ENCODE peak calls at places on chromosomes 4 and X, in eight cellular contexts. One of them, this sample, is unnamed.

GRCh38 chr4:172938870-172939269 is 229.7 kb upstream of the GALNT7 start:
- DNase-seq in T1000: no peak
- DNase-seq in activated CD4-positive, alpha-beta T cell treated with anti-CD3 and anti-CD28 coated beads, Interleukin-2, amount 50 U/mL, for 1 hour: no peak
- DNase-seq in neural crest cell: no peak
- DNase-seq in activated T-helper 1 cell treated with anti-CD3 and anti-CD28 coated beads, Interleukin-2, amount 50 U/mL, for 16 hours: no peak
- DNase-seq in neural progenitor cell: no peak
- DNase-seq in fibroblast of the aortic adventitia: no peak
- DNase-seq in cardiac muscle cell: no peak
- DNase-seq in this sample: no peak

GRCh38 chr4:81631958-81632439 is 160.3 kb upstream of the RASGEF1B start:
- DNase-seq in neural progenitor cell: no peak
- DNase-seq in T1000: peak; percentile 26
- DNase-seq in activated CD4-positive, alpha-beta T cell treated with anti-CD3 and anti-CD28 coated beads, Interleukin-2, amount 50 U/mL, for 1 hour: no peak
- DNase-seq in activated T-helper 1 cell treated with anti-CD3 and anti-CD28 coated beads, Interleukin-2, amount 50 U/mL, for 16 hours: no peak
- DNase-seq in cardiac muscle cell: peak; percentile 81
- DNase-seq in fibroblast of the aortic adventitia: peak; percentile 81
- DNase-seq in neural crest cell: no peak
- DNase-seq in this sample: peak; percentile 43

GRCh38 chr4:44146516-44146915 is 302.1 kb downstream of the KCTD8 start:
- DNase-seq in T1000: no peak
- DNase-seq in neural progenitor cell: no peak
- DNase-seq in activated T-helper 1 cell treated with anti-CD3 and anti-CD28 coated beads, Interleukin-2, amount 50 U/mL, for 16 hours: no peak
- DNase-seq in cardiac muscle cell: no peak
- DNase-seq in neural crest cell: no peak
- DNase-seq in fibroblast of the aortic adventitia: no peak
- DNase-seq in activated CD4-positive, alpha-beta T cell treated with anti-CD3 and anti-CD28 coated beads, Interleukin-2, amount 50 U/mL, for 1 hour: no peak
- DNase-seq in this sample: no peak

GRCh38 chr4:98677799-98678198 is 19.4 kb upstream of the TSPAN5 start:
- DNase-seq in cardiac muscle cell: no peak
- DNase-seq in neural progenitor cell: no peak
- DNase-seq in neural crest cell: no peak
- DNase-seq in fibroblast of the aortic adventitia: no peak
- DNase-seq in T1000: no peak
- DNase-seq in activated T-helper 1 cell treated with anti-CD3 and anti-CD28 coated beads, Interleukin-2, amount 50 U/mL, for 16 hours: no peak
- DNase-seq in activated CD4-positive, alpha-beta T cell treated with anti-CD3 and anti-CD28 coated beads, Interleukin-2, amount 50 U/mL, for 1 hour: no peak
- DNase-seq in this sample: peak; percentile 32

GRCh38 chrX:118736394-118737010 is 9.1 kb downstream of the IL13RA1 start:
- DNase-seq in T1000: no peak
- DNase-seq in activated CD4-positive, alpha-beta T cell treated with anti-CD3 and anti-CD28 coated beads, Interleukin-2, amount 50 U/mL, for 1 hour: no peak
- DNase-seq in neural crest cell: no peak
- DNase-seq in neural progenitor cell: no peak
- DNase-seq in activated T-helper 1 cell treated with anti-CD3 and anti-CD28 coated beads, Interleukin-2, amount 50 U/mL, for 16 hours: no peak
- DNase-seq in fibroblast of the aortic adventitia: no peak
- DNase-seq in cardiac muscle cell: no peak
- DNase-seq in this sample: no peak

GRCh38 chrX:48835524-48836329 is at the start of gene PCSK1N:
- DNase-seq in neural crest cell: peak; percentile 32
- DNase-seq in fibroblast of the aortic adventitia: no peak
- DNase-seq in activated CD4-positive, alpha-beta T cell treated with anti-CD3 and anti-CD28 coated beads, Interleukin-2, amount 50 U/mL, for 1 hour: peak; percentile 58
- DNase-seq in cardiac muscle cell: no peak
- DNase-seq in neural progenitor cell: peak; percentile 51
- DNase-seq in T1000: no peak
- DNase-seq in activated T-helper 1 cell treated with anti-CD3 and anti-CD28 coated beads, Interleukin-2, amount 50 U/mL, for 16 hours: no peak
- DNase-seq in this sample: no peak

GRCh38 chr4:58061967-58062366 is 951.8 kb upstream of the IGFBP7 start:
- DNase-seq in fibroblast of the aortic adventitia: no peak
- DNase-seq in activated T-helper 1 cell treated with anti-CD3 and anti-CD28 coated beads, Interleukin-2, amount 50 U/mL, for 16 hours: no peak
- DNase-seq in cardiac muscle cell: no peak
- DNase-seq in neural progenitor cell: peak; percentile 3
- DNase-seq in T1000: no peak
- DNase-seq in neural crest cell: no peak
- DNase-seq in activated CD4-positive, alpha-beta T cell treated with anti-CD3 and anti-CD28 coated beads, Interleukin-2, amount 50 U/mL, for 1 hour: no peak
- DNase-seq in this sample: no peak

GRCh38 chrX:132023896-132024386 is 839 bp downstream of the STK26 start:
- DNase-seq in neural progenitor cell: peak; percentile 49
- DNase-seq in activated CD4-positive, alpha-beta T cell treated with anti-CD3 and anti-CD28 coated beads, Interleukin-2, amount 50 U/mL, for 1 hour: peak; percentile 27
- DNase-seq in T1000: no peak
- DNase-seq in cardiac muscle cell: no peak
- DNase-seq in neural crest cell: peak; percentile 19
- DNase-seq in fibroblast of the aortic adventitia: no peak
- DNase-seq in activated T-helper 1 cell treated with anti-CD3 and anti-CD28 coated beads, Interleukin-2, amount 50 U/mL, for 16 hours: peak; percentile 17
- DNase-seq in this sample: no peak

GRCh38 chr4:68817386-68817785 is 1.6 kb downstream of the UGT2B10 start:
- DNase-seq in fibroblast of the aortic adventitia: no peak
- DNase-seq in activated CD4-positive, alpha-beta T cell treated with anti-CD3 and anti-CD28 coated beads, Interleukin-2, amount 50 U/mL, for 1 hour: no peak
- DNase-seq in cardiac muscle cell: no peak
- DNase-seq in neural crest cell: no peak
- DNase-seq in T1000: no peak
- DNase-seq in neural progenitor cell: no peak
- DNase-seq in activated T-helper 1 cell treated with anti-CD3 and anti-CD28 coated beads, Interleukin-2, amount 50 U/mL, for 16 hours: no peak
- DNase-seq in this sample: no peak

GRCh38 chr4:56976283-56976877 is 1.0 kb downstream of the NOA1 start:
- DNase-seq in cardiac muscle cell: peak; percentile 13
- DNase-seq in neural crest cell: no peak
- DNase-seq in fibroblast of the aortic adventitia: no peak
- DNase-seq in activated CD4-positive, alpha-beta T cell treated with anti-CD3 and anti-CD28 coated beads, Interleukin-2, amount 50 U/mL, for 1 hour: peak; percentile 4
- DNase-seq in T1000: no peak
- DNase-seq in activated T-helper 1 cell treated with anti-CD3 and anti-CD28 coated beads, Interleukin-2, amount 50 U/mL, for 16 hours: no peak
- DNase-seq in neural progenitor cell: no peak
- DNase-seq in this sample: no peak

GRCh38 chr4:34733185-34733916 is 1511.0 kb downstream of the ARAP2 start:
- DNase-seq in cardiac muscle cell: no peak
- DNase-seq in activated T-helper 1 cell treated with anti-CD3 and anti-CD28 coated beads, Interleukin-2, amount 50 U/mL, for 16 hours: no peak
- DNase-seq in fibroblast of the aortic adventitia: no peak
- DNase-seq in T1000: no peak
- DNase-seq in neural progenitor cell: no peak
- DNase-seq in activated CD4-positive, alpha-beta T cell treated with anti-CD3 and anti-CD28 coated beads, Interleukin-2, amount 50 U/mL, for 1 hour: no peak
- DNase-seq in neural crest cell: no peak
- DNase-seq in this sample: no peak

GRCh38 chr4:104394409-104394813 is 100.3 kb downstream of the CXXC4 start:
- DNase-seq in T1000: no peak
- DNase-seq in fibroblast of the aortic adventitia: no peak
- DNase-seq in activated T-helper 1 cell treated with anti-CD3 and anti-CD28 coated beads, Interleukin-2, amount 50 U/mL, for 16 hours: no peak
- DNase-seq in cardiac muscle cell: no peak
- DNase-seq in activated CD4-positive, alpha-beta T cell treated with anti-CD3 and anti-CD28 coated beads, Interleukin-2, amount 50 U/mL, for 1 hour: no peak
- DNase-seq in neural crest cell: no peak
- DNase-seq in neural progenitor cell: peak; percentile 24
- DNase-seq in this sample: no peak

GRCh38 chr4:1164956-1165545 is 7.3 kb downstream of the SPON2 start:
- DNase-seq in activated CD4-positive, alpha-beta T cell treated with anti-CD3 and anti-CD28 coated beads, Interleukin-2, amount 50 U/mL, for 1 hour: no peak
- DNase-seq in T1000: no peak
- DNase-seq in fibroblast of the aortic adventitia: no peak
- DNase-seq in neural crest cell: no peak
- DNase-seq in neural progenitor cell: no peak
- DNase-seq in cardiac muscle cell: no peak
- DNase-seq in activated T-helper 1 cell treated with anti-CD3 and anti-CD28 coated beads, Interleukin-2, amount 50 U/mL, for 16 hours: no peak
- DNase-seq in this sample: no peak

GRCh38 chr4:89298788-89299152 is 8.8 kb downstream of the GPRIN3 start:
- DNase-seq in cardiac muscle cell: peak; percentile 48
- DNase-seq in fibroblast of the aortic adventitia: peak; percentile 3
- DNase-seq in T1000: no peak
- DNase-seq in activated CD4-positive, alpha-beta T cell treated with anti-CD3 and anti-CD28 coated beads, Interleukin-2, amount 50 U/mL, for 1 hour: no peak
- DNase-seq in neural crest cell: no peak
- DNase-seq in neural progenitor cell: no peak
- DNase-seq in activated T-helper 1 cell treated with anti-CD3 and anti-CD28 coated beads, Interleukin-2, amount 50 U/mL, for 16 hours: no peak
- DNase-seq in this sample: no peak